ENCODE peak calls at places on chromosome 14, in nine cellular contexts. F is activated T-helper 1 cell treated with anti-CD3 and anti-CD28 coated beads, Interleukin-2, amount 50 U/mL, for 16 hours; A is activated CD4-positive, CD25-positive, alpha-beta regulatory T cell; Z is progenitor cell of endocrine pancreas; S is B cell; B is heart right ventricle; N is thoracic aorta; L is NCI-H2081; D is NCI-H1417. K is an unnamed sample.

GRCh38 chr14:63712123-63712522 is 15.7 kb downstream of the SGPP1 start:
- DNase-seq in F (no peak), A (no peak), Z (no peak), S (no peak), B (no peak), N (no peak), L (no peak), D (no peak), K (no peak)

GRCh38 chr14:64826845-64827244 is 52.9 kb downstream of the SPTB start:
- DNase-seq in F (no peak), A (no peak), Z (no peak), S (no peak), B (no peak), N (no peak), L (no peak), D (no peak), K (no peak)

GRCh38 chr14:75068294-75069020 is 984 bp upstream of the ZC2HC1C start:
- DNase-seq in F (no peak), A (no peak), Z (no peak), S (no peak), B (no peak), N (no peak), L (no peak), D (peak; percentile 63), K (no peak)

GRCh38 chr14:36424478-36425102 is 95.4 kb downstream of the NKX2-1 start:
- DNase-seq in F (no peak), A (no peak), Z (no peak), S (no peak), B (no peak), N (no peak), L (peak; percentile 93), D (peak; percentile 90), K (no peak)

GRCh38 chr14:30078827-30079402 is 151.3 kb upstream of the PRKD1 start:
- DNase-seq in F (no peak), A (no peak), Z (no peak), S (no peak), B (no peak), N (no peak), L (no peak), D (no peak), K (no peak)

GRCh38 chr14:91649930-91650329 is 82.0 kb downstream of the CATSPERB start:
- DNase-seq in F (no peak), A (no peak), Z (no peak), S (peak; percentile 47), B (no peak), N (no peak), L (peak; percentile 4), D (no peak), K (no peak)

GRCh38 chr14:101022916-101023435 is 119.5 kb upstream of the RTL1 start:
- DNase-seq in F (no peak), A (no peak), Z (no peak), S (no peak), B (no peak), N (no peak), L (no peak), D (no peak), K (no peak)

GRCh38 chr14:100785626-100786025 is 40.3 kb upstream of the MEG3 start:
- DNase-seq in F (no peak), A (no peak), Z (no peak), S (no peak), B (no peak), N (no peak), L (no peak), D (no peak), K (no peak)